ENCODE peak calls at places on chromosomes 6 and 20, in five cellular contexts. One of them, this sample, is unnamed.
A peak's percentile ranks its signal among the peaks of the same experiment; 100 is the strongest.

GRCh38 chr20:60116128-60116909 is 158.1 kb downstream of the CDH26 start:
- DNase-seq in progenitor cell of endocrine pancreas: no peak
- DNase-seq in kidney: no peak
- DNase-seq in esophagus muscularis mucosa: no peak
- DNase-seq in GM20000: no peak
- DNase-seq in this sample: no peak

GRCh38 chr6:113055998-113056397 is 708.9 kb downstream of the RFPL4B start:
- DNase-seq in progenitor cell of endocrine pancreas: no peak
- DNase-seq in kidney: no peak
- DNase-seq in esophagus muscularis mucosa: no peak
- DNase-seq in GM20000: no peak
- DNase-seq in this sample: no peak

GRCh38 chr6:9126845-9127560 is 691.7 kb upstream of the SLC35B3 start:
- DNase-seq in progenitor cell of endocrine pancreas: no peak
- DNase-seq in kidney: no peak
- DNase-seq in esophagus muscularis mucosa: no peak
- DNase-seq in GM20000: no peak
- DNase-seq in this sample: no peak

GRCh38 chr6:37624121-37624520 is 73.6 kb downstream of the MDGA1 start:
- DNase-seq in progenitor cell of endocrine pancreas: no peak
- DNase-seq in kidney: no peak
- DNase-seq in esophagus muscularis mucosa: no peak
- DNase-seq in GM20000: no peak
- DNase-seq in this sample: no peak

GRCh38 chr20:32132911-32133549 is 23.5 kb downstream of the TM9SF4 start:
- DNase-seq in progenitor cell of endocrine pancreas: no peak
- DNase-seq in kidney: no peak
- DNase-seq in esophagus muscularis mucosa: no peak
- DNase-seq in GM20000: peak; percentile 75
- DNase-seq in this sample: no peak

GRCh38 chr6:43367245-43367984 is 2.0 kb downstream of the ZNF318 start:
- DNase-seq in progenitor cell of endocrine pancreas: no peak
- DNase-seq in kidney: no peak
- DNase-seq in esophagus muscularis mucosa: no peak
- DNase-seq in GM20000: peak; percentile 19
- DNase-seq in this sample: no peak

GRCh38 chr6:34583461-34583860 is 27.3 kb upstream of the SPDEF start:
- DNase-seq in progenitor cell of endocrine pancreas: no peak
- DNase-seq in kidney: no peak
- DNase-seq in esophagus muscularis mucosa: no peak
- DNase-seq in GM20000: no peak
- DNase-seq in this sample: no peak

GRCh38 chr6:133225560-133225959 is 15.6 kb upstream of the EYA4 start:
- DNase-seq in progenitor cell of endocrine pancreas: no peak
- DNase-seq in kidney: no peak
- DNase-seq in esophagus muscularis mucosa: no peak
- DNase-seq in GM20000: no peak
- DNase-seq in this sample: no peak

GRCh38 chr6:66522864-66523263 is 815.8 kb upstream of the EYS start:
- DNase-seq in progenitor cell of endocrine pancreas: no peak
- DNase-seq in kidney: no peak
- DNase-seq in esophagus muscularis mucosa: no peak
- DNase-seq in GM20000: no peak
- DNase-seq in this sample: no peak

GRCh38 chr20:3312940-3313656 is 74.1 kb upstream of the SLC4A11 start:
- DNase-seq in progenitor cell of endocrine pancreas: no peak
- DNase-seq in kidney: no peak
- DNase-seq in esophagus muscularis mucosa: no peak
- DNase-seq in GM20000: no peak
- DNase-seq in this sample: no peak

GRCh38 chr6:143313163-143313562 is 137.3 kb downstream of the ADAT2 start:
- DNase-seq in progenitor cell of endocrine pancreas: no peak
- DNase-seq in kidney: no peak
- DNase-seq in esophagus muscularis mucosa: no peak
- DNase-seq in GM20000: no peak
- DNase-seq in this sample: no peak

GRCh38 chr6:72552938-72553337 is 68.9 kb upstream of the KCNQ5 start:
- DNase-seq in progenitor cell of endocrine pancreas: no peak
- DNase-seq in kidney: no peak
- DNase-seq in esophagus muscularis mucosa: no peak
- DNase-seq in GM20000: no peak
- DNase-seq in this sample: no peak

GRCh38 chr20:10115021-10115420 is 80.2 kb downstream of the ANKEF1 start:
- DNase-seq in progenitor cell of endocrine pancreas: no peak
- DNase-seq in kidney: no peak
- DNase-seq in esophagus muscularis mucosa: no peak
- DNase-seq in GM20000: no peak
- DNase-seq in this sample: no peak

GRCh38 chr20:13515796-13516533 is 122.8 kb downstream of the TASP1 start:
- DNase-seq in progenitor cell of endocrine pancreas: no peak
- DNase-seq in kidney: no peak
- DNase-seq in esophagus muscularis mucosa: no peak
- DNase-seq in GM20000: no peak
- DNase-seq in this sample: no peak

GRCh38 chr6:3913077-3913957 is 64.1 kb downstream of the FAM50B start:
- DNase-seq in progenitor cell of endocrine pancreas: no peak
- DNase-seq in kidney: no peak
- DNase-seq in esophagus muscularis mucosa: no peak
- DNase-seq in GM20000: no peak
- DNase-seq in this sample: no peak

GRCh38 chr6:11198663-11199603 is 33.5 kb downstream of the NEDD9 start:
- DNase-seq in progenitor cell of endocrine pancreas: no peak
- DNase-seq in kidney: no peak
- DNase-seq in esophagus muscularis mucosa: no peak
- DNase-seq in GM20000: no peak
- DNase-seq in this sample: no peak

GRCh38 chr6:14754636-14755513 is 491.0 kb upstream of the JARID2 start:
- DNase-seq in progenitor cell of endocrine pancreas: no peak
- DNase-seq in kidney: no peak
- DNase-seq in esophagus muscularis mucosa: no peak
- DNase-seq in GM20000: no peak
- DNase-seq in this sample: no peak

GRCh38 chr20:6122873-6123649 is at the start of gene FERMT1:
- DNase-seq in progenitor cell of endocrine pancreas: peak; percentile 54
- DNase-seq in kidney: peak; percentile 80
- DNase-seq in esophagus muscularis mucosa: peak; percentile 91
- DNase-seq in GM20000: peak; percentile 41
- DNase-seq in this sample: no peak

GRCh38 chr6:15596241-15596896 is 66.5 kb downstream of the DTNBP1 start:
- DNase-seq in progenitor cell of endocrine pancreas: no peak
- DNase-seq in kidney: no peak
- DNase-seq in esophagus muscularis mucosa: no peak
- DNase-seq in GM20000: no peak
- DNase-seq in this sample: no peak

GRCh38 chr20:33522256-33522820 is 32.4 kb downstream of the CBFA2T2 start:
- DNase-seq in progenitor cell of endocrine pancreas: no peak
- DNase-seq in kidney: no peak
- DNase-seq in esophagus muscularis mucosa: no peak
- DNase-seq in GM20000: no peak
- DNase-seq in this sample: no peak

GRCh38 chr6:20954325-20954724 is 420.1 kb downstream of the CDKAL1 start:
- DNase-seq in progenitor cell of endocrine pancreas: no peak
- DNase-seq in kidney: no peak
- DNase-seq in esophagus muscularis mucosa: no peak
- DNase-seq in GM20000: no peak
- DNase-seq in this sample: no peak

GRCh38 chr6:163667372-163668060 is 253.0 kb downstream of the QKI start:
- DNase-seq in progenitor cell of endocrine pancreas: no peak
- DNase-seq in kidney: no peak
- DNase-seq in esophagus muscularis mucosa: no peak
- DNase-seq in GM20000: peak; percentile 88
- DNase-seq in this sample: no peak

GRCh38 chr6:160438481-160438880 is 90.3 kb downstream of the SLC22A3 start:
- DNase-seq in progenitor cell of endocrine pancreas: no peak
- DNase-seq in kidney: no peak
- DNase-seq in esophagus muscularis mucosa: no peak
- DNase-seq in GM20000: no peak
- DNase-seq in this sample: no peak

GRCh38 chr6:127342946-127343752 is at the start of gene ECHDC1:
- DNase-seq in progenitor cell of endocrine pancreas: peak; percentile 47
- DNase-seq in kidney: peak; percentile 82
- DNase-seq in esophagus muscularis mucosa: no peak
- DNase-seq in GM20000: peak; percentile 81
- DNase-seq in this sample: peak; percentile 57

GRCh38 chr6:43907312-43907711 is 137.3 kb downstream of the VEGFA start:
- DNase-seq in progenitor cell of endocrine pancreas: no peak
- DNase-seq in kidney: no peak
- DNase-seq in esophagus muscularis mucosa: no peak
- DNase-seq in GM20000: no peak
- DNase-seq in this sample: no peak

GRCh38 chr6:33428219-33428890 is 8.5 kb downstream of the SYNGAP1 start:
- DNase-seq in progenitor cell of endocrine pancreas: no peak
- DNase-seq in kidney: peak; percentile 83
- DNase-seq in esophagus muscularis mucosa: no peak
- DNase-seq in GM20000: peak; percentile 66
- DNase-seq in this sample: peak; percentile 41

GRCh38 chr6:154302111-154302752 is 54.4 kb downstream of the IPCEF1 start:
- DNase-seq in progenitor cell of endocrine pancreas: no peak
- DNase-seq in kidney: no peak
- DNase-seq in esophagus muscularis mucosa: no peak
- DNase-seq in GM20000: peak; percentile 59
- DNase-seq in this sample: no peak

GRCh38 chr20:46132705-46133120 is 14.6 kb downstream of the CD40 start:
- DNase-seq in progenitor cell of endocrine pancreas: peak; percentile 63
- DNase-seq in kidney: peak; percentile 86
- DNase-seq in esophagus muscularis mucosa: no peak
- DNase-seq in GM20000: peak; percentile 78
- DNase-seq in this sample: peak; percentile 66
- TF ChIP-seq CTCF in progenitor cell of endocrine pancreas: peak; percentile 90
- TF ChIP-seq CTCF in kidney: peak; percentile 71
- TF ChIP-seq CTCF in esophagus muscularis mucosa: peak; percentile 73
- TF ChIP-seq CTCF in GM20000: peak; percentile 92
- TF ChIP-seq CTCF in this sample: peak; percentile 20

GRCh38 chr6:165098165-165098564 is 211.2 kb downstream of the C6orf118 start:
- DNase-seq in progenitor cell of endocrine pancreas: no peak
- DNase-seq in kidney: no peak
- DNase-seq in esophagus muscularis mucosa: no peak
- DNase-seq in GM20000: no peak
- DNase-seq in this sample: no peak
- TF ChIP-seq CTCF in progenitor cell of endocrine pancreas: no peak
- TF ChIP-seq CTCF in kidney: no peak
- TF ChIP-seq CTCF in esophagus muscularis mucosa: no peak
- TF ChIP-seq CTCF in GM20000: no peak
- TF ChIP-seq CTCF in this sample: no peak

GRCh38 chr6:87943191-87943590 is 104.5 kb upstream of the SPACA1 start:
- DNase-seq in progenitor cell of endocrine pancreas: no peak
- DNase-seq in kidney: no peak
- DNase-seq in esophagus muscularis mucosa: peak; percentile 57
- DNase-seq in GM20000: no peak
- DNase-seq in this sample: no peak

GRCh38 chr6:87939776-87940175 is 107.9 kb upstream of the SPACA1 start:
- DNase-seq in progenitor cell of endocrine pancreas: no peak
- DNase-seq in kidney: no peak
- DNase-seq in esophagus muscularis mucosa: peak; percentile 19
- DNase-seq in GM20000: no peak
- DNase-seq in this sample: no peak

GRCh38 chr6:87945181-87945580 is 102.5 kb upstream of the SPACA1 start:
- DNase-seq in progenitor cell of endocrine pancreas: no peak
- DNase-seq in kidney: no peak
- DNase-seq in esophagus muscularis mucosa: peak; percentile 86
- DNase-seq in GM20000: no peak
- DNase-seq in this sample: no peak

GRCh38 chr6:87944541-87944954 is 103.1 kb upstream of the SPACA1 start:
- DNase-seq in progenitor cell of endocrine pancreas: no peak
- DNase-seq in kidney: no peak
- DNase-seq in esophagus muscularis mucosa: peak; percentile 90
- DNase-seq in GM20000: peak; percentile 16
- DNase-seq in this sample: no peak

GRCh38 chr6:87941556-87942358 is 105.9 kb upstream of the SPACA1 start:
- DNase-seq in progenitor cell of endocrine pancreas: no peak
- DNase-seq in kidney: no peak
- DNase-seq in esophagus muscularis mucosa: peak; percentile 57
- DNase-seq in GM20000: no peak
- DNase-seq in this sample: no peak
- TF ChIP-seq CTCF in progenitor cell of endocrine pancreas: no peak
- TF ChIP-seq CTCF in kidney: no peak
- TF ChIP-seq CTCF in esophagus muscularis mucosa: no peak
- TF ChIP-seq CTCF in GM20000: no peak
- TF ChIP-seq CTCF in this sample: no peak

GRCh38 chr20:46330072-46330763 is 21.9 kb upstream of the CDH22 start:
- DNase-seq in progenitor cell of endocrine pancreas: no peak
- DNase-seq in kidney: peak; percentile 94
- DNase-seq in esophagus muscularis mucosa: no peak
- DNase-seq in GM20000: no peak
- DNase-seq in this sample: no peak

GRCh38 chr20:46332373-46333135 is 24.3 kb upstream of the CDH22 start:
- DNase-seq in progenitor cell of endocrine pancreas: no peak
- DNase-seq in kidney: no peak
- DNase-seq in esophagus muscularis mucosa: no peak
- DNase-seq in GM20000: no peak
- DNase-seq in this sample: no peak

GRCh38 chr20:46333136-46333991 is 25.1 kb upstream of the CDH22 start:
- DNase-seq in progenitor cell of endocrine pancreas: no peak
- DNase-seq in kidney: no peak
- DNase-seq in esophagus muscularis mucosa: no peak
- DNase-seq in GM20000: no peak
- DNase-seq in this sample: no peak

GRCh38 chr20:46330831-46331371 is 22.6 kb upstream of the CDH22 start:
- DNase-seq in progenitor cell of endocrine pancreas: no peak
- DNase-seq in kidney: no peak
- DNase-seq in esophagus muscularis mucosa: no peak
- DNase-seq in GM20000: no peak
- DNase-seq in this sample: no peak

GRCh38 chr20:46331612-46332361 is 23.5 kb upstream of the CDH22 start:
- DNase-seq in progenitor cell of endocrine pancreas: no peak
- DNase-seq in kidney: no peak
- DNase-seq in esophagus muscularis mucosa: no peak
- DNase-seq in GM20000: no peak
- DNase-seq in this sample: no peak
- TF ChIP-seq CTCF in progenitor cell of endocrine pancreas: no peak
- TF ChIP-seq CTCF in kidney: no peak
- TF ChIP-seq CTCF in esophagus muscularis mucosa: no peak
- TF ChIP-seq CTCF in GM20000: no peak
- TF ChIP-seq CTCF in this sample: no peak